ENCODE peak calls at places on chromosome 15, in seven cellular contexts. D is GM23338, E is GM23248, L is HCT116, B is hepatocyte, C is PC-3, I is MM.1S. K is an unnamed sample.

GRCh38 chr15:73822998-73823397 is 50.4 kb upstream of the TBC1D21 start:
- DNase-seq in D (peak), L (no peak), I (no peak), C (peak), B (peak), E (peak), K (peak)

GRCh38 chr15:97745481-97746071 is 214.9 kb upstream of the ARRDC4 start:
- DNase-seq in C (peak), D (peak), L (no peak), B (peak), I (peak), E (peak), K (peak)

GRCh38 chr15:38217181-38217580 is 35.5 kb upstream of the SPRED1 start:
- DNase-seq in I (peak), E (peak), D (no peak), C (peak), L (no peak), B (no peak), K (no peak)

GRCh38 chr15:92709064-92709463 is 53.5 kb upstream of the FAM174B start:
- DNase-seq in C (peak), D (no peak), I (no peak), L (no peak), E (peak), B (no peak), K (no peak)

GRCh38 chr15:98803228-98804056 is 155.1 kb downstream of the IGF1R start:
- DNase-seq in B (no peak), C (peak), I (no peak), D (no peak), L (no peak), E (peak), K (no peak)

GRCh38 chr15:38563723-38564519 is 693 bp downstream of the RASGRP1 start:
- DNase-seq in D (peak), E (peak), L (peak), B (peak), I (peak), C (peak), K (peak)

GRCh38 chr15:71485094-71485693 is 325.2 kb upstream of the NR2E3 start:
- DNase-seq in D (peak), E (no peak), B (no peak), C (peak), I (no peak), L (no peak), K (peak)

GRCh38 chr15:64046347-64047153 is at the start of gene DAPK2:
- DNase-seq in L (peak), D (peak), B (peak), E (peak), I (peak), C (peak), K (peak)

GRCh38 chr15:40253179-40253790 is 14.4 kb downstream of the PAK6 start:
- DNase-seq in E (no peak), L (no peak), D (no peak), C (peak), B (no peak), I (no peak), K (no peak)

GRCh38 chr15:41969851-41970431 is 2.4 kb downstream of the EHD4 start:
- DNase-seq in L (no peak), C (peak), D (no peak), B (no peak), I (no peak), E (no peak), K (no peak)

GRCh38 chr15:52234596-52235541 is 43.7 kb upstream of the GNB5 start:
- DNase-seq in B (no peak), L (no peak), D (no peak), E (no peak), I (no peak), C (no peak), K (no peak)

GRCh38 chr15:101579766-101580165 is 72.4 kb downstream of the TM2D3 start:
- DNase-seq in L (no peak), E (peak), B (no peak), D (no peak), C (peak), I (no peak), K (no peak)

GRCh38 chr15:31464216-31465082 is 137.8 kb downstream of the KLF13 start:
- DNase-seq in B (no peak), C (no peak), D (no peak), E (no peak), L (no peak), I (no peak), K (no peak)

GRCh38 chr15:35674873-35675781 is 129.2 kb upstream of the DPH6 start:
- DNase-seq in L (no peak), D (peak), C (no peak), B (peak), E (peak), I (no peak), K (no peak)

GRCh38 chr15:25801586-25802284 is 61.4 kb downstream of the ATP10A start:
- DNase-seq in D (no peak), I (no peak), C (no peak), L (no peak), E (no peak), B (no peak), K (no peak)

GRCh38 chr15:98123834-98124233 is 163.3 kb downstream of the ARRDC4 start:
- DNase-seq in D (no peak), E (peak), C (no peak), B (no peak), L (no peak), I (no peak), K (no peak)

GRCh38 chr15:37773111-37773860 is 161.2 kb upstream of the TMCO5A start:
- DNase-seq in L (no peak), E (peak), C (peak), D (no peak), I (no peak), B (no peak), K (no peak)

GRCh38 chr15:62469478-62469873 is 304.4 kb upstream of the C2CD4B start:
- DNase-seq in D (no peak), E (peak), I (no peak), L (no peak), C (no peak), B (no peak), K (no peak)

GRCh38 chr15:43168192-43169107 is 16.8 kb upstream of the CCNDBP1 start:
- DNase-seq in E (peak), B (no peak), I (no peak), L (no peak), C (peak), D (peak), K (no peak)

GRCh38 chr15:34297059-34297458 is 40.5 kb downstream of the SLC12A6 start:
- DNase-seq in C (peak), E (peak), D (no peak), B (no peak), I (no peak), L (no peak), K (no peak)

GRCh38 chr15:72902245-72902928 is 118.8 kb upstream of the ADPGK start:
- DNase-seq in B (peak), D (no peak), E (peak), C (no peak), I (no peak), L (no peak), K (no peak)

GRCh38 chr15:46120713-46121112 is 485.9 kb downstream of the SQOR start:
- DNase-seq in C (no peak), B (no peak), E (no peak), I (peak), D (no peak), L (no peak), K (no peak)

GRCh38 chr15:39478996-39479395 is 101.9 kb upstream of the THBS1 start:
- DNase-seq in C (no peak), D (no peak), L (no peak), I (peak), B (no peak), E (no peak), K (no peak)

GRCh38 chr15:36501063-36501678 is 78.3 kb upstream of the CDIN1 start:
- DNase-seq in L (peak), D (peak), I (peak), E (peak), C (peak), B (peak), K (peak)

GRCh38 chr15:35867371-35867770 is 321.4 kb upstream of the DPH6 start:
- DNase-seq in C (no peak), L (no peak), I (no peak), E (no peak), B (no peak), D (no peak), K (no peak)

GRCh38 chr15:73677146-73677607 is 7.0 kb upstream of the CD276 start:
- DNase-seq in D (peak), B (peak), I (peak), E (peak), L (peak), C (peak), K (peak)

GRCh38 chr15:71296032-71296686 is 180.9 kb downstream of the THSD4 start:
- DNase-seq in C (peak), E (peak), D (no peak), B (peak), L (peak), I (no peak), K (no peak)

GRCh38 chr15:46309914-46310313 is 675.1 kb downstream of the SQOR start:
- DNase-seq in E (no peak), C (no peak), D (peak), L (no peak), B (no peak), I (no peak), K (peak)

GRCh38 chr15:63480441-63480821 is 24.0 kb upstream of the USP3 start:
- DNase-seq in L (no peak), I (no peak), B (no peak), E (no peak), D (no peak), C (no peak), K (no peak)

GRCh38 chr15:73476704-73477216 is 33.8 kb downstream of the REC114 start:
- DNase-seq in B (no peak), D (no peak), C (no peak), L (no peak), I (no peak), E (no peak), K (no peak)

GRCh38 chr15:26394801-26395200 is 378.1 kb downstream of the GABRB3 start:
- DNase-seq in I (no peak), C (no peak), D (no peak), B (no peak), E (no peak), L (no peak), K (no peak)

GRCh38 chr15:43792761-43793493 is 807 bp downstream of the SERF2 start:
- DNase-seq in B (peak), I (no peak), D (peak), L (no peak), E (peak), C (peak), K (peak)

GRCh38 chr15:48283361-48284157 is 47.7 kb upstream of the DUT start:
- DNase-seq in D (no peak), C (no peak), E (no peak), L (no peak), B (no peak), I (no peak), K (no peak)
- TF ChIP-seq EZH2phosphoT487 in D (no peak), C (no peak), E (no peak), L (no peak), B (no peak), I (no peak), K (no peak)

DNA sequence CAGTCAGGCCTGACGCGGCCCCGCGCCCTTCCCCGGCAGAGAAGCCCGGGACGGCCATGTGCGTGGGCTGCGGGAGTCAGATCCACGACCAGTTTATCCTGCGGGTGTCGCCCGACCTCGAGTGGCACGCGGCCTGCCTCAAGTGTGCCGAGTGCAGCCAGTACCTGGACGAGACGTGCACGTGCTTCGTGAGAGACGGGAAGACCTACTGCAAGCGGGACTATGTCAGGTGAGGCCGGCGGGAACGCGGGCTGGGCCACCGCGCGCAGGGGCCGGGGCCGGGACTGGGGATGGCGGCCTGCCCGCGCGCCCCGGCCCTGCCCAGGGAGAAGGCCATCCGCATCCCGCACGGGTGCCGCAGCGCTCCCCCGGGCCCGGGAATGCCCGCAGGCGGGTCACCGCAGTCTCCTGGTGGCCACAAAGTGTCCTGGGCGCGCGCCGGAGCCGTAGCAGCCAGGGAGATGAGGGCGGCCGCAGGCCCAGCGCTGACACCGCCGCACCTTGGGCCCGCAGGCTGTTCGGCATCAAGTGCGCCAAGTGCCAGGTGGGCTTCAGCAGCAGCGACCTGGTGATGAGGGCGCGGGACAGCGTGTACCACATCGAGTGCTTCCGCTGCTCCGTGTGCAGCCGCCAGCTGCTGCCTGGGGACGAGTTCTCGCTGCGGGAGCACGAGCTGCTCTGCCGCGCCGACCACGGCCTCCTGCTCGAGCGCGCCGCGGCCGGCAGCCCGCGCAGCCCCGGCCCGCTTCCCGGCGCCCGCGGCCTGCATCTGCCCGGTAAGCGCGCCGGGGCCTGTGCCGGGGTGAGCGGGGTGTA is 1.4 kb downstream of the ISL2 start:
- DNase-seq in I (no peak), D (peak), B (no peak), L (no peak), C (no peak), E (no peak), K (peak)
- TF ChIP-seq EZH2 in I (no peak), D (peak), B (peak), L (no peak), C (no peak), E (no peak), K (peak)

GRCh38 chr15:88482263-88482662 is 14.8 kb downstream of the MRPS11 start:
- DNase-seq in L (no peak), D (no peak), E (no peak), C (no peak), B (no peak), I (no peak), K (no peak)

GRCh38 chr15:88487176-88487795 is 19.8 kb downstream of the MRPS11 start:
- DNase-seq in D (peak), I (no peak), B (no peak), E (peak), C (peak), L (no peak), K (no peak)

GRCh38 chr15:88480981-88481380 is 13.5 kb downstream of the MRPS11 start:
- DNase-seq in I (no peak), E (no peak), C (no peak), D (no peak), L (no peak), B (no peak), K (no peak)

GRCh38 chr15:88487796-88488523 is 20.5 kb downstream of the MRPS11 start:
- DNase-seq in E (peak), I (no peak), L (no peak), C (no peak), D (peak), B (no peak), K (peak)

DNA sequence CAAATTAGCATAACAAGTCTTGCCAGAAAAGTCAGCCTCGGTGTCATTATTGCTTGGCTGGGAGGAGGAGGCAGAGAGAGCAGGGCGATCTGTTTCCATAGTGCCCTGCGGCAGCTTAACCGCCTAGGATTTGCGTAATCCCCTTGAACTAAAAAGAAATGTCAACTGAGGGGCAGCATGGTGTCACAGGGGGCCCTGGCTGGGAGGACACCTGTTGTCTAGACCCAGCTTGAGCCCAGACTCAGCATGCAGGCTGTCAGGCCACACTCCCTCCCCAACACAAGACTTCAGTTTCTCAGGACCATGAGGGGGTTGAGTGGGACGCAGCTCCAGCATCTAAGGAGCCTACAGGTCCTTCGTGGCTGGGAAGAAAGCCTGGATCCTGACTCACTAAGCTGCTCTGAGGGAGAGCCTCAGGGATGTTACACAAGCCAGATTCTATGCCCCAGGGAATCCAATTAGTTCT is 17.3 kb downstream of the MRPS11 start:
- DNase-seq in E (peak), B (peak), D (peak), C (no peak), I (no peak), L (no peak), K (peak)
- TF ChIP-seq EZH2phosphoT487 in E (no peak), B (no peak), D (no peak), C (no peak), I (no peak), L (no peak), K (peak)

GRCh38 chr15:48644827-48645557 is 517 bp downstream of the FBN1 start:
- DNase-seq in E (peak), I (peak), C (peak), B (peak), D (peak), L (no peak), K (peak)
- TF ChIP-seq EZH2 in E (no peak), I (no peak), C (no peak), B (no peak), D (no peak), L (no peak), K (no peak)

GRCh38 chr15:60635507-60636352 is 156.8 kb upstream of the ICE2 start:
- DNase-seq in L (no peak), C (no peak), B (no peak), D (no peak), E (no peak), I (peak), K (no peak)
- TF ChIP-seq EZH2phosphoT487 in L (no peak), C (no peak), B (no peak), D (no peak), E (no peak), I (no peak), K (no peak)

GRCh38 chr15:77819271-77819806 is 186.6 kb upstream of the LINGO1 start:
- DNase-seq in B (peak), C (no peak), D (peak), E (peak), I (no peak), L (no peak), K (peak)

GRCh38 chr15:77821188-77821958 is 188.7 kb upstream of the LINGO1 start:
- DNase-seq in E (peak), D (peak), B (peak), I (peak), C (peak), L (peak), K (peak)

GRCh38 chr15:77821959-77822256 is 189.2 kb upstream of the LINGO1 start:
- DNase-seq in D (no peak), B (no peak), L (no peak), C (no peak), E (no peak), I (no peak), K (no peak)

GRCh38 chr15:77818484-77819270 is 186.0 kb upstream of the LINGO1 start:
- DNase-seq in D (peak), L (no peak), C (no peak), B (no peak), E (no peak), I (no peak), K (peak)

DNA sequence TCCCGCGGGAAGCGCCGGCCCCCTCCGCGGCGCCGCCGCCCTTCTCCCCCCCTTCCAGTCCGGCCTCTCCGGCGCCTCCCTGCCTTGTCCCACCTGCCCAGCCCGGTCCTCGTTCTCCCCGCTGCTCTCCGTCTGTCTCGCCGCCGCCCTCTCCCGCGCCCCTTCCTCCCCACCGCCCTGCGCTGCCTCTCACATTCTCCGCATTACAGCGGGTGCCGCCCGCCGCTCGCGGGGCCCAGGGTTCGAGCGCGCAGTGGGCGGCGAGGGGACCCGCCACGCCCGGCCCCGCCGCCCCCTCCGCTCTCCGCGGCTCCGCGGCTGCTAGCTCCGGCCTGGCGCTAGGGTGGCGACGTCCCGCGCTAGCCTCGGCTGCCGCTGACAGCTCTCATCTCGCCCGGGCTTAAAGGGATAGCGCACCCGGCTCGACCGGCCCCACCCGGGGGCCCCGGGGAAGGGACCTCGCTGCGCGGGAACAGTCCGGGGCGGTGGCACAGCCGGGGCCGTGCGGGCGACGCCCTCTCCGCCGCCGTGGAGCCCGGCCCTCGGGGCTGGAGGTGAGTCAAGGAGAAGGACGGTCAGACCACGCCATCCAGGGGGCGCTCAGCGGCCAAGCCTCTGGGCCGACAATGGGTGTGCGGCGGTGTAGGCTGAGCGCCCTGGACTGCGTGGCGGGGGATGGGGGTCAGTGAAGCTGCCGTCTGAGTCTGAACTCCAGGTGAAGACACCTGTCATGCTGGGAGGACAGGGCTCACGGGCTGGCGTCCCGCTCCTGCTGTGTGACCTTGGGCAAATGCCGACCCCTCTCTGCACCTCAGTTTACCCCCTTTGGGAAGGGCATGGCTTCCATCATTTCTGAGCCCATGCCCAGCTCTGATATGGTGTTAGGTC is 187.4 kb upstream of the LINGO1 start:
- DNase-seq in I (peak), C (peak), E (peak), D (peak), B (peak), L (peak), K (peak)
- TF ChIP-seq EZH2 in I (peak), C (peak), E (peak), D (no peak), B (peak), L (no peak), K (peak)

GRCh38 chr15:100284701-100285100 is 57.1 kb downstream of the ADAMTS17 start:
- DNase-seq in I (no peak), E (no peak), C (no peak), L (no peak), D (no peak), B (peak), K (no peak)
- TF ChIP-seq EZH2phosphoT487 in I (no peak), E (no peak), C (no peak), L (no peak), D (no peak), B (no peak), K (no peak)